ENCODE peak calls at places on chromosomes 5 and 9, in four cellular contexts. Q, Z, E and G are unnamed samples. For H3K4me1, the result is how much of the 10 kb centered on the place peaks cover.

GRCh38 chr5:52864376-52864775 is 76.7 kb downstream of the ITGA1 start:
- DNase-seq in Q (no peak), Z (no peak), E (no peak), G (no peak)

GRCh38 chr5:107670028-107670926 is 460 bp downstream of the EFNA5 start:
- DNase-seq in Q (peak), Z (no peak), E (peak), G (no peak)

GRCh38 chr5:150710165-150710564 is 9.3 kb upstream of the RBM22 start:
- DNase-seq in Q (no peak), Z (no peak), E (no peak), G (no peak)

GRCh38 chr5:157860898-157861894 is 2.3 kb upstream of the CLINT1 start:
- DNase-seq in Q (no peak), Z (no peak), E (no peak), G (no peak)

GRCh38 chr5:80318212-80318611 is 1.6 kb upstream of the SPZ1 start:
- DNase-seq in Q (no peak), Z (peak), E (no peak), G (no peak)

GRCh38 chr9:33234511-33235467 is 5.2 kb upstream of the SPINK4 start:
- DNase-seq in Q (no peak), Z (no peak), E (no peak), G (no peak)

GRCh38 chr9:3343671-3344070 is 182.1 kb downstream of the RFX3 start:
- DNase-seq in Q (no peak), Z (no peak), E (no peak), G (no peak)

GRCh38 chr5:171946382-171946781 is 60.1 kb downstream of the FBXW11 start:
- DNase-seq in Q (no peak), Z (no peak), E (no peak), G (no peak)

GRCh38 chr5:171592741-171593140 is 173.3 kb downstream of the FGF18 start:
- DNase-seq in Q (no peak), Z (no peak), E (no peak), G (peak)

GRCh38 chr5:80067531-80067930 is 32.4 kb downstream of the THBS4 start:
- DNase-seq in Q (no peak), Z (no peak), E (no peak), G (no peak)

GRCh38 chr5:9533577-9534334 is 12.1 kb downstream of the SEMA5A start:
- DNase-seq in Q (no peak), Z (no peak), E (no peak), G (no peak)

GRCh38 chr5:151093476-151093889 is 12.6 kb upstream of the TNIP1 start:
- DNase-seq in Q (no peak), Z (no peak), E (no peak), G (peak)

GRCh38 chr5:78964889-78965288 is 20.2 kb downstream of the ARSB start:
- DNase-seq in Q (no peak), Z (no peak), E (no peak), G (no peak)

GRCh38 chr5:72378636-72379289 is 58.6 kb downstream of the PTCD2 start:
- DNase-seq in Q (no peak), Z (no peak), E (no peak), G (peak)

GRCh38 chr5:151491059-151491458 is 43.7 kb downstream of the SLC36A1 start:
- DNase-seq in Q (no peak), Z (no peak), E (no peak), G (peak)

GRCh38 chr5:60356716-60357115 is 343.2 kb downstream of the DEPDC1B start:
- DNase-seq in Q (no peak), Z (no peak), E (no peak), G (no peak)

GRCh38 chr9:7097785-7098420 is 340.1 kb downstream of the KDM4C start:
- DNase-seq in Q (no peak), Z (no peak), E (no peak), G (no peak)

GRCh38 chr5:73446631-73447233 is 1.8 kb downstream of the FOXD1 start:
- DNase-seq in Q (no peak), Z (no peak), E (no peak), G (no peak)

GRCh38 chr5:10665799-10666198 is 95.2 kb downstream of the DAP start:
- DNase-seq in Q (no peak), Z (no peak), E (no peak), G (no peak)

GRCh38 chr9:131487621-131488031 is 15.1 kb upstream of the POMT1 start:
- DNase-seq in Q (no peak), Z (no peak), E (no peak), G (no peak)
- H3K4me1 ChIP-seq in Q (under half), Z (under half), E (under half), G (under half)

GRCh38 chr5:127031147-127031862 is 947 bp upstream of the MARCHF3 start:
- DNase-seq in Q (peak), Z (no peak), E (peak), G (no peak)

GRCh38 chr5:127029513-127030258 is 672 bp downstream of the MARCHF3 start:
- DNase-seq in Q (peak), Z (peak), E (peak), G (peak)

GRCh38 chr5:127027539-127027938 is 2.8 kb downstream of the MARCHF3 start:
- DNase-seq in Q (no peak), Z (no peak), E (no peak), G (no peak)

GRCh38 chr5:127030259-127031146 is at the start of gene MARCHF3:
- DNase-seq in Q (peak), Z (peak), E (peak), G (peak)

DNA sequence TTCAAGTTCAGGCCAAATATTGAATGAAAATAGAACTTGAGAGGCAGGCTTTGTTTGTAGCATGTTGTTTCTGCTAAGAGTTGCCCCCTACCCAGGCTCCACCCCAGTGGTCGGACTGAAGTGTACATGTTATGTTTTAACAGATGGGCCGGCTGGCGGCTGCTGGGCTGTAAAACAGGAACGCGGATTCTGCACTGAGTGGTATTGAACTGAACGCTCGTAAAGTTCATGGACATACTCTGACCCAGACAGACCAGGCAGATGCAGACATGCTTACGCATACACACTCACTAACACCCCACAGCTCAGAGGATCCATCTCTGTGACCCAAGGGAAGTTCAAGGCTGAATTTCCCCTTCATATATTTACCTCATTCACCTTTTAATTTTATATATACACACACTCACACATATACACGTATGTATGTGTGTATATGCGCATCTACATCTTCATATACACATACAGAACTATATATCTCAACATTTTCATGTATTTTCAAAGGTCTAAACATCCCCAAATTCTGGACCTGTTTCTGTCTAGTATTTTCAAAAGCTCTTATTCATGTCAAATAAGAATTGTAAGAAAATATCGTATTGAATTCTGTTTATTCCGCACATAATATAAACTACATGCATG is 1.4 kb downstream of the MARCHF3 start:
- DNase-seq in Q (no peak), Z (no peak), E (peak), G (no peak)
- H3K4me3 ChIP-seq in Q (peak), Z (peak), E (peak), G (peak)

GRCh38 chr9:127763918-127764384 is 14.5 kb downstream of the SH2D3C start:
- DNase-seq in Q (peak), Z (no peak), E (peak), G (no peak)
- TF ChIP-seq CTCF in Q (peak), Z (peak), E (peak), G (peak)

GRCh38 chr9:134052941-134053340 is 14.9 kb downstream of the BRD3 start:
- DNase-seq in Q (no peak), Z (no peak), E (no peak), G (no peak)
- H3K4me1 ChIP-seq in Q (under half), Z (under half), E (under half), G (under half)